ENCODE peak calls at places on chromosomes 6 and 20, in seven cellular contexts. I is brain microvascular endothelial cell, D is psoas muscle, J is neural progenitor cell, M is tibial nerve, X is Panc1, K is lower lobe of right lung. R is an unnamed sample.
A peak's percentile ranks its signal among the peaks of the same experiment; 100 is the strongest.

GRCh38 chr20:15772826-15773225 is 800.4 kb downstream of the KIF16B start:
- DNase-seq in I (no peak), D (no peak), J (no peak), M (no peak), X (no peak), K (no peak), R (no peak)

GRCh38 chr20:62907377-62908317 is 18.7 kb downstream of the DIDO1 start:
- DNase-seq in I (no peak), D (no peak), J (peak; percentile 63), M (no peak), X (no peak), K (peak; percentile 41), R (no peak)

GRCh38 chr20:56540415-56540814 is 7.4 kb downstream of the FAM209B start:
- DNase-seq in I (peak; percentile 19), D (no peak), J (no peak), M (no peak), X (no peak), K (no peak), R (no peak)

GRCh38 chr6:121434037-121434770 is 1.2 kb upstream of the GJA1 start:
- DNase-seq in I (no peak), D (no peak), J (peak; percentile 39), M (no peak), X (no peak), K (no peak), R (no peak)

GRCh38 chr6:30450908-30451818 is 38.1 kb upstream of the HLA-E start:
- DNase-seq in I (peak; percentile 56), D (peak; percentile 70), J (peak; percentile 31), M (no peak), X (no peak), K (peak; percentile 71), R (peak; percentile 57)

GRCh38 chr6:30691208-30691872 is 556 bp upstream of the NRM start:
- DNase-seq in I (no peak), D (no peak), J (peak; percentile 79), M (no peak), X (no peak), K (no peak), R (no peak)

GRCh38 chr20:63498950-63499332 is at the start of gene EEF1A2:
- DNase-seq in I (no peak), D (peak; percentile 91), J (peak; percentile 70), M (no peak), X (no peak), K (no peak), R (no peak)

GRCh38 chr6:42294759-42295158 is 77.1 kb upstream of the MRPS10 start:
- DNase-seq in I (peak; percentile 58), D (no peak), J (no peak), M (no peak), X (peak; percentile 56), K (no peak), R (no peak)

GRCh38 chr20:9889270-9889981 is 50.5 kb upstream of the PAK5 start:
- DNase-seq in I (no peak), D (no peak), J (no peak), M (no peak), X (no peak), K (no peak), R (no peak)

GRCh38 chr6:79201127-79201526 is 33.4 kb downstream of the HMGN3 start:
- DNase-seq in I (no peak), D (no peak), J (no peak), M (no peak), X (no peak), K (no peak), R (no peak)

GRCh38 chr6:156857573-156857972 is 80.4 kb downstream of the ARID1B start:
- DNase-seq in I (no peak), D (no peak), J (no peak), M (no peak), X (no peak), K (no peak), R (no peak)

GRCh38 chr20:53917145-53918009 is 153.0 kb downstream of the BCAS1 start:
- DNase-seq in I (peak; percentile 63), D (peak; percentile 69), J (no peak), M (peak; percentile 37), X (no peak), K (no peak), R (no peak)

GRCh38 chr20:63222541-63222940 is 6.6 kb upstream of the YTHDF1 start:
- DNase-seq in I (no peak), D (no peak), J (no peak), M (no peak), X (no peak), K (no peak), R (no peak)

GRCh38 chr6:165692106-165692653 is 29.1 kb upstream of the PDE10A start:
- DNase-seq in I (peak; percentile 42), D (no peak), J (no peak), M (no peak), X (no peak), K (no peak), R (no peak)

GRCh38 chr6:165685302-165685701 is 22.3 kb upstream of the PDE10A start:
- DNase-seq in I (no peak), D (no peak), J (no peak), M (no peak), X (no peak), K (no peak), R (no peak)

GRCh38 chr6:165686966-165687365 is 23.9 kb upstream of the PDE10A start:
- DNase-seq in I (no peak), D (no peak), J (no peak), M (no peak), X (no peak), K (no peak), R (no peak)

GRCh38 chr6:165694296-165694695 is 31.3 kb upstream of the PDE10A start:
- DNase-seq in I (no peak), D (no peak), J (no peak), M (no peak), X (no peak), K (no peak), R (no peak)

GRCh38 chr6:165689699-165690098 is 26.7 kb upstream of the PDE10A start:
- DNase-seq in I (peak; percentile 79), D (no peak), J (no peak), M (no peak), X (no peak), K (no peak), R (no peak)
- TF ChIP-seq CTCF in I (peak; percentile 34), D (no peak), J (no peak), M (no peak), X (no peak), K (no peak), R (peak; percentile 27)

GRCh38 chr6:170095273-170095976 is 195.5 kb downstream of the DLL1 start:
- DNase-seq in I (no peak), D (peak; percentile 53), J (no peak), M (no peak), X (no peak), K (no peak), R (no peak)

GRCh38 chr6:170098428-170099170 is 192.3 kb downstream of the DLL1 start:
- DNase-seq in I (no peak), D (peak; percentile 44), J (no peak), M (no peak), X (no peak), K (no peak), R (no peak)

GRCh38 chr6:170097505-170098427 is 193.1 kb downstream of the DLL1 start:
- DNase-seq in I (no peak), D (peak; percentile 35), J (no peak), M (no peak), X (no peak), K (no peak), R (no peak)

GRCh38 chr6:170096191-170096802 is 194.6 kb downstream of the DLL1 start:
- DNase-seq in I (no peak), D (peak; percentile 26), J (peak; percentile 44), M (no peak), X (no peak), K (no peak), R (no peak)

GRCh38 chr6:170096803-170097504 is 193.9 kb downstream of the DLL1 start:
- DNase-seq in I (no peak), D (peak; percentile 25), J (no peak), M (no peak), X (no peak), K (no peak), R (no peak)
- H3K4me3 ChIP-seq in I (no peak overlapping the region), D (no peak overlapping the region), J (no peak overlapping the region), M (no peak overlapping the region), X (no peak overlapping the region), K (no peak overlapping the region), R (no peak overlapping the region)

GRCh38 chr6:161836643-161837448 is 563.0 kb upstream of the AGPAT4 start:
- DNase-seq in I (no peak), D (no peak), J (no peak), M (no peak), X (no peak), K (no peak), R (no peak)
- TF ChIP-seq CTCF in I (peak; percentile 71), D (no peak), J (peak; percentile 64), M (no peak), X (peak; percentile 65), K (no peak), R (peak; percentile 64)

GRCh38 chr20:32204485-32205115 is 2.9 kb downstream of the PLAGL2 start:
- DNase-seq in I (no peak), D (no peak), J (no peak), M (no peak), X (no peak), K (no peak), R (no peak)
- H3K4me3 ChIP-seq in I (no peak overlapping the region), D (peak overlapping the region; percentile 91), J (peak overlapping the region; percentile 95), M (no peak overlapping the region), X (no peak overlapping the region), K (peak overlapping the region; percentile 96), R (no peak overlapping the region)

DNA sequence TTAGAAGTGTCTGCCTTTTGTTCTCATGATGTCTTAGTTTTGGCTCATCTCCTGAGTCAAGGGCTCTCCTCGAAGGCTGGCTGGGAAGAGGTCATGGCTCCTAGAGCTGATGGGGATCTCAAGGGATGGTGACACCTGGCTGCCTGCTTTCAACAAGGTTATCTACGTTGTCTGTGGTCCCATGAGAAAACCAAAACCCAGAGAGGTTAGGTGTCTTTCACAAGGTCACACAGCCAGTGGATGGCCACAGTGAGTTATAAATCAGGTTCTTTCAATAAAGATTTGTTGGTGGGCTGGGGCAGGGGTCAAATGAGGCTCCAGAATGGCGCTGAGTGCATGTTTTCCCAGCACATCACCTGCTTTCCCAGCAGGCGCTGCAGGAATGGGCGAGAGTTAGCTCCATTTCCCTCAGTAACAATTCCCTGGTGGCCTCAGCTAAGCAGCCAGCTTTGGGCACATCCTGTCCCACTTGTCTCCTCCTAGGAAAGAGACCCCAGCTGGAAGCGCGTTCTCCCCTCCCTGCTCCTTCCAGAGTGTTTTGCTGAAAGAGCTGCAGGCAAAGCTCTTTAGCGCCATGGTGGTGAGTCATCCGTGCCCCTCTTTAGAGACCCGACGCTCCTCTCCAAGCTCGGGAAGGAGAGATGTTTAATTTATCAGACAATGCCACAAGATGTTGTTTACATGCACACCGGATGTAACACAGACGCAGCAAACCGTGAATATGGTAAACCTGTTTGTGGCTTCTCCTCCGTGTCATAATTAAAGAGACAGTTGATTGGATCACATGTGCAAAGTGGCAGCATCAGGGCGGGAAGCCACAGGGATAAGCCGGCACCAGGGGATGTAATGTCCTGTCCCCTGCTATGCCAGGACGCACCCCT is 109.7 kb downstream of the LRFN2 start:
- DNase-seq in I (no peak), D (no peak), J (peak; percentile 52), M (no peak), X (no peak), K (no peak), R (no peak)
- TF ChIP-seq CTCF in I (no peak), D (no peak), J (peak; percentile 20), M (no peak), X (no peak), K (no peak), R (no peak)

GRCh38 chr6:28635547-28636158 is 110.0 kb downstream of the GPX5 start:
- DNase-seq in I (no peak), D (no peak), J (peak; percentile 55), M (no peak), X (no peak), K (no peak), R (no peak)
- H3K4me3 ChIP-seq in I (peak overlapping the region; percentile 61), D (peak overlapping the region; percentile 46), J (peak overlapping the region; percentile 76), M (peak overlapping the region; percentile 26), X (peak overlapping the region; percentile 56), K (no peak overlapping the region), R (peak overlapping the region; percentile 67)